ENCODE peak calls at places on chromosomes 11 and 22, in nine cellular contexts. N is amniotic stem cell; H is SW 1271; E is activated naive CD4-positive, alpha-beta T cell treated with anti-CD3 and anti-CD28 coated beads, Interleukin-2, amount 10 ng/mL, durations not matched to agents 7 days and 5 days; G is activated CD4-positive, alpha-beta T cell treated with anti-CD3 and anti-CD28 coated beads, Interleukin-2, amount 50 U/mL, for 4 hours; X is activated T-cell treated with anti-CD3 and anti-CD28 coated beads for 4 hours; D is LNCaP clone FGC; W is activated CD8-positive, alpha-beta memory T cell treated with anti-CD3 and anti-CD28 coated beads, Interleukin-2, amount 50 U/mL, for 4 hours; J is HEK293T. F is an unnamed sample.

GRCh38 chr22:20254975-20255946 is 12.9 kb downstream of the RTN4R start:
- DNase-seq in N (no peak), H (no peak), E (no peak), G (no peak), X (no peak), D (peak), W (no peak), J (no peak), F (no peak)

GRCh38 chr11:130781906-130782305 is 134.4 kb downstream of the SNX19 start:
- DNase-seq in N (no peak), H (peak), E (no peak), G (no peak), X (no peak), D (no peak), W (no peak), J (no peak), F (no peak)

GRCh38 chr11:87290304-87290922 is 252.7 kb downstream of the TMEM135 start:
- DNase-seq in N (peak), H (peak), E (no peak), G (no peak), X (no peak), D (peak), W (no peak), J (peak), F (no peak)

GRCh38 chr11:122923302-122923701 is 40.7 kb downstream of the JHY start:
- DNase-seq in N (no peak), H (no peak), E (no peak), G (no peak), X (no peak), D (peak), W (no peak), J (no peak), F (no peak)

GRCh38 chr11:34899633-34900016 is 16.6 kb downstream of the APIP start:
- DNase-seq in N (no peak), H (no peak), E (no peak), G (no peak), X (no peak), D (no peak), W (no peak), J (no peak), F (no peak)

GRCh38 chr11:2513441-2513840 is 68.6 kb downstream of the KCNQ1 start:
- DNase-seq in N (no peak), H (no peak), E (no peak), G (no peak), X (no peak), D (no peak), W (no peak), J (no peak), F (no peak)

GRCh38 chr11:123187670-123188507 is 7.2 kb downstream of the CLMP start:
- DNase-seq in N (no peak), H (no peak), E (no peak), G (no peak), X (no peak), D (no peak), W (no peak), J (no peak), F (no peak)

GRCh38 chr11:48037709-48038468 is 57.5 kb downstream of the PTPRJ start:
- DNase-seq in N (no peak), H (no peak), E (no peak), G (no peak), X (no peak), D (no peak), W (no peak), J (no peak), F (no peak)

GRCh38 chr11:3189886-3190583 is 24.9 kb upstream of the OSBPL5 start:
- DNase-seq in N (no peak), H (no peak), E (no peak), G (no peak), X (no peak), D (no peak), W (no peak), J (no peak), F (no peak)

GRCh38 chr11:1195690-1196515 is 27.0 kb upstream of the MUC5B start:
- DNase-seq in N (no peak), H (no peak), E (peak), G (no peak), X (no peak), D (no peak), W (no peak), J (no peak), F (no peak)

GRCh38 chr11:102610198-102610597 is 14.9 kb downstream of the MMP20 start:
- DNase-seq in N (no peak), H (no peak), E (no peak), G (no peak), X (no peak), D (no peak), W (no peak), J (no peak), F (no peak)

GRCh38 chr22:29308791-29309262 is 2.4 kb downstream of the GAS2L1 start:
- DNase-seq in N (no peak), H (peak), E (peak), G (no peak), X (no peak), D (no peak), W (no peak), J (no peak), F (peak)

GRCh38 chr11:95863486-95864140 is 60.3 kb downstream of the MTMR2 start:
- DNase-seq in N (peak), H (no peak), E (no peak), G (no peak), X (no peak), D (no peak), W (no peak), J (no peak), F (no peak)

GRCh38 chr22:48316876-48317250 is 1510.8 kb downstream of the BRD1 start:
- DNase-seq in N (no peak), H (no peak), E (no peak), G (no peak), X (no peak), D (no peak), W (no peak), J (no peak), F (no peak)

GRCh38 chr11:8564526-8564925 is 29.5 kb downstream of the STK33 start:
- DNase-seq in N (no peak), H (no peak), E (no peak), G (no peak), X (no peak), D (no peak), W (no peak), J (no peak), F (no peak)

GRCh38 chr11:47714554-47715081 is 551 bp downstream of the AGBL2 start:
- DNase-seq in N (peak), H (no peak), E (peak), G (no peak), X (no peak), D (no peak), W (peak), J (no peak), F (no peak)

GRCh38 chr11:94732617-94733292 is 35.4 kb upstream of the AMOTL1 start:
- DNase-seq in N (no peak), H (peak), E (no peak), G (no peak), X (no peak), D (no peak), W (no peak), J (no peak), F (no peak)